ENCODE peak calls at places on chromosomes 16 and 17, in seven cellular contexts. X is IMR-90, I is H9, O is neuronal stem cell, A is mesendoderm, B is mesenchymal stem cell, P is trophoblast cell. W is an unnamed sample.

GRCh38 chr16:47888142-47888541 is 267.7 kb downstream of the ABCC12 start:
- DNase-seq in P (peak; percentile 45), O (no peak), I (peak; percentile 56), B (peak; percentile 57), A (peak; percentile 94), X (peak; percentile 49), W (no peak)

GRCh38 chr17:16989953-16990860 is 18.3 kb upstream of the TNFRSF13B start:
- DNase-seq in P (no peak), A (peak; percentile 65), I (peak; percentile 29), B (peak; percentile 60), O (no peak), X (peak; percentile 59), W (no peak)

GRCh38 chr16:54538241-54538640 is 251.7 kb upstream of the IRX3 start:
- DNase-seq in O (no peak), I (no peak), A (peak; percentile 21), B (no peak), X (no peak), P (peak; percentile 3), W (no peak)

GRCh38 chr16:81544261-81544660 is 99.7 kb downstream of the CMIP start:
- DNase-seq in A (no peak), I (no peak), X (no peak), O (no peak), B (no peak), P (no peak), W (no peak)

GRCh38 chr16:52545544-52546262 is 1.2 kb downstream of the TOX3 start:
- DNase-seq in X (no peak), P (no peak), B (no peak), A (peak; percentile 67), I (no peak), O (no peak), W (no peak)

GRCh38 chr17:64063766-64064224 is 43.4 kb upstream of the ICAM2 start:
- DNase-seq in O (peak; percentile 36), I (peak; percentile 94), A (peak; percentile 91), B (peak; percentile 31), P (peak; percentile 59), X (peak; percentile 27), W (peak; percentile 43)

GRCh38 chr17:29546834-29547233 is 20.0 kb downstream of the ABHD15 start:
- DNase-seq in B (peak; percentile 17), X (no peak), I (no peak), P (no peak), A (no peak), O (no peak), W (no peak)

GRCh38 chr16:25823891-25824290 is 132.1 kb downstream of the HS3ST4 start:
- DNase-seq in X (no peak), A (no peak), I (no peak), O (no peak), B (no peak), P (no peak), W (no peak)

GRCh38 chr16:56364865-56365264 is 60.5 kb downstream of the AMFR start:
- DNase-seq in O (no peak), I (no peak), B (no peak), A (no peak), P (no peak), X (no peak), W (no peak)
- H2AK5ac ChIP-seq in O (no peak overlapping the region), I (no peak overlapping the region), B (no peak overlapping the region), A (no peak overlapping the region), P (no peak overlapping the region), X (no peak overlapping the region), W (no peak overlapping the region)

DNA sequence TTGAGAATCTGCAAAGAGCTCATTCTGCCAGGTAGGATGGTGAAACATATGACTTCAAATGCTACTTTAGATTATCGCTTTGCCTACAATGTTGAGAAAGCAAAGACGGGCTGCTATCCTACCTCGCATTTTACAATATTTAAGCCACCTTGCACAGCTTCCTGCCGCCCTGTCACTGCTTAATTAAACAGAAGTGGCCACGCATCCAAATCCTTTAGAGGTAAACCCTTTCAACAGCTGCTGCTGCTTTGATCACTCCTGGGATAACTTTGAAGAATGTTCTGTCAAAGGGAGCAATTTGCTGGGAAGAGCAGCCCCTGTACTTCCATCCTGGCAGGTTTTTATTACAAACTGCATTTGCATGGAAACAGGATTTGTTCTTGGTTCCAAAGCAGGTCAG is 24.3 kb upstream of the SSTR2 start:
- DNase-seq in B (no peak), O (no peak), P (no peak), I (no peak), X (no peak), A (no peak), W (no peak)
- H3K4me2 ChIP-seq in B (no peak overlapping the region), O (no peak overlapping the region), P (no peak overlapping the region), I (no peak overlapping the region), X (no peak overlapping the region), A (no peak overlapping the region), W (no peak overlapping the region)

GRCh38 chr16:64138621-64139020 is 983.2 kb downstream of the CDH11 start:
- DNase-seq in O (no peak), A (no peak), P (no peak), X (no peak), B (no peak), I (no peak), W (no peak)

GRCh38 chr16:64147941-64148340 is 973.9 kb downstream of the CDH11 start:
- DNase-seq in O (no peak), P (no peak), A (no peak), X (no peak), I (no peak), B (no peak), W (no peak)

GRCh38 chr16:64150193-64150592 is 971.7 kb downstream of the CDH11 start:
- DNase-seq in B (no peak), I (no peak), O (no peak), X (peak; percentile 3), P (no peak), A (no peak), W (no peak)

DNA sequence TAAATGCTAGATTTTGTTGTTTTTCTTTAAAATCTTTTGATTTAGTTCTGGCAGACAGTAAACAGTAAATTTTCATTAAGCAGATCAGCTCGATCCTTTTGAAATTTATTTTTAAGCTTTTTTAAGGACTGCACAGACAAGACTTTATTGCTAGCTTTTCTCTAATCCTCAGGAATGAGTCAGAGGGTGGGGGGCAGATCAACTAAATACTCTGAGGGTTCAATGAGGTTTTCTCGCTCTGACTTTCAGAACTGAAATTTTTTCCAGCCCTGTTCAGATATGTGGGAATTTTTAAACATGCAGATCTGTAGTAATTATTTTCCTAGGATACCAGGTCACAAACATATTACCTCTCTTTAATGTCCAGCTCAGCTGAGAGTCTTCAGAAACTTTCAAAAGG is 977.3 kb downstream of the CDH11 start:
- DNase-seq in P (no peak), A (no peak), B (peak; percentile 23), X (no peak), I (no peak), O (no peak), W (no peak)
- H2AK5ac ChIP-seq in P (no peak overlapping the region), A (no peak overlapping the region), B (no peak overlapping the region), X (no peak overlapping the region), I (no peak overlapping the region), O (no peak overlapping the region), W (no peak overlapping the region)

GRCh38 chr16:15617901-15618300 is 25.1 kb downstream of the MARF1 start:
- DNase-seq in P (no peak), O (no peak), I (no peak), A (no peak), B (no peak), X (no peak), W (no peak)
- H3K4me2 ChIP-seq in P (no peak overlapping the region), O (no peak overlapping the region), I (no peak overlapping the region), A (no peak overlapping the region), B (no peak overlapping the region), X (no peak overlapping the region), W (no peak overlapping the region)